ENCODE peak calls at places on chromosomes 16 and 17, in five cellular contexts. C, G, B, D and W are unnamed samples. For H3K4me1, the result is how much of the 10 kb centered on the place peaks cover.

GRCh38 chr17:29157310-29157709 is 22.9 kb downstream of the MYO18A start:
- DNase-seq in G (no peak), C (no peak), B (no peak), D (no peak), W (no peak)

GRCh38 chr16:2003231-2003826 is 6.3 kb downstream of the ZNF598 start:
- DNase-seq in D (no peak), B (no peak), G (no peak), C (no peak), W (no peak)

GRCh38 chr17:352421-353212 is at the start of gene RPH3AL:
- DNase-seq in D (no peak), C (no peak), G (peak), B (no peak), W (no peak)

GRCh38 chr17:18230288-18231141 is 5.1 kb downstream of the LLGL1 start:
- DNase-seq in C (no peak), D (no peak), G (no peak), B (no peak), W (no peak)

GRCh38 chr16:50747206-50747956 is 5.5 kb downstream of the CYLD start:
- DNase-seq in C (no peak), D (no peak), G (no peak), B (no peak), W (no peak)

GRCh38 chr16:74874912-74875311 is 100.3 kb upstream of the FA2H start:
- DNase-seq in C (no peak), D (no peak), G (no peak), B (no peak), W (no peak)

GRCh38 chr16:63702981-63703590 is 1418.8 kb downstream of the CDH11 start:
- DNase-seq in C (no peak), D (no peak), B (no peak), G (no peak), W (no peak)

GRCh38 chr17:2545393-2545792 is 33.7 kb upstream of the METTL16 start:
- DNase-seq in C (no peak), G (no peak), D (no peak), B (no peak), W (no peak)

GRCh38 chr17:8154608-8155152 is 2.5 kb upstream of the PER1 start:
- DNase-seq in B (no peak), C (no peak), D (no peak), G (no peak), W (no peak)

GRCh38 chr16:2826591-2827480 is 3.3 kb upstream of the ZG16B start:
- DNase-seq in D (no peak), C (no peak), B (no peak), G (no peak), W (no peak)

GRCh38 chr17:60103957-60104356 is 25.2 kb upstream of the HEATR6 start:
- DNase-seq in B (no peak), G (no peak), D (no peak), C (no peak), W (no peak)

GRCh38 chr17:5526821-5527598 is 40.6 kb downstream of the MIS12 start:
- DNase-seq in B (no peak), C (no peak), G (peak), D (peak), W (peak)

GRCh38 chr16:75138233-75138632 is 10.1 kb upstream of the ZFP1 start:
- DNase-seq in D (no peak), G (no peak), B (no peak), C (no peak), W (no peak)

GRCh38 chr17:37774508-37774907 is 29.6 kb upstream of the HNF1B start:
- DNase-seq in B (no peak), C (no peak), G (no peak), D (no peak), W (no peak)

GRCh38 chr16:84527486-84528269 is 23.2 kb upstream of the MEAK7 start:
- DNase-seq in G (no peak), C (no peak), B (no peak), D (peak), W (no peak)

GRCh38 chr16:89352091-89352681 is 134.7 kb downstream of the ZNF778 start:
- DNase-seq in B (no peak), D (peak), G (no peak), C (no peak), W (no peak)

GRCh38 chr17:19904412-19904811 is 36.7 kb upstream of the ULK2 start:
- DNase-seq in G (no peak), B (no peak), C (no peak), D (no peak), W (no peak)

GRCh38 chr16:47316686-47317085 is 144.2 kb downstream of the ITFG1 start:
- DNase-seq in G (no peak), D (no peak), C (no peak), B (no peak), W (no peak)

GRCh38 chr16:68332411-68333121 is 21.7 kb downstream of the PRMT7 start:
- DNase-seq in D (peak), B (peak), C (no peak), G (no peak), W (no peak)

GRCh38 chr16:47970291-47970931 is 185.4 kb downstream of the ABCC12 start:
- DNase-seq in G (peak), D (no peak), C (no peak), B (no peak), W (no peak)

GRCh38 chr17:77184474-77184873 is 43.7 kb downstream of the SEC14L1 start:
- DNase-seq in B (no peak), D (no peak), C (no peak), G (no peak), W (no peak)

GRCh38 chr17:77182773-77183172 is 42.0 kb downstream of the SEC14L1 start:
- DNase-seq in D (no peak), C (no peak), B (no peak), G (no peak), W (no peak)

GRCh38 chr17:77180503-77181330 is 39.9 kb downstream of the SEC14L1 start:
- DNase-seq in B (no peak), C (no peak), G (no peak), D (no peak), W (no peak)

GRCh38 chr17:77185137-77185536 is 44.4 kb downstream of the SEC14L1 start:
- DNase-seq in D (no peak), G (no peak), B (no peak), C (no peak), W (no peak)

DNA sequence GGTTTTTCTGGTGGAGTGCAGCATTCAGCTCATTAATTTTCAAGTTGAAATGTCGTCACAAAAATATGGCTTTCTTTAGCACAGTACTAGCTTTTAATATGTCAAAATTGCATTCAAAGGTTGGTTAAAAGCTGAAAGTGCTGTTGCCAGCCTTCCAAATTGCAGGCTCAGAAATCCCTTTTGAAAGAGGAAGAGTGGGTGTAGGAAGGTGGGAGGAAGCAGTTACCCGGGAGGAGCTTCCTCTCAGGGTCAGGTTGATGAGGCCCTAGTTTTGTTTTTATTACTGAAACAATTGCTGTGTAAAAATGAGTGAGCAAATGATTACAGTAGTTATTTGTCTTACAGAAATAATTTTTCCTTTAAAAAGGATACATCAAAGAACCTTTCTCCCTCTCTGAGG is 41.4 kb downstream of the SEC14L1 start:
- DNase-seq in G (no peak), D (no peak), C (no peak), B (no peak), W (no peak)
- H3K4me1 ChIP-seq in G (under half), D (under half), C (under half), B (under half), W (under half)

DNA sequence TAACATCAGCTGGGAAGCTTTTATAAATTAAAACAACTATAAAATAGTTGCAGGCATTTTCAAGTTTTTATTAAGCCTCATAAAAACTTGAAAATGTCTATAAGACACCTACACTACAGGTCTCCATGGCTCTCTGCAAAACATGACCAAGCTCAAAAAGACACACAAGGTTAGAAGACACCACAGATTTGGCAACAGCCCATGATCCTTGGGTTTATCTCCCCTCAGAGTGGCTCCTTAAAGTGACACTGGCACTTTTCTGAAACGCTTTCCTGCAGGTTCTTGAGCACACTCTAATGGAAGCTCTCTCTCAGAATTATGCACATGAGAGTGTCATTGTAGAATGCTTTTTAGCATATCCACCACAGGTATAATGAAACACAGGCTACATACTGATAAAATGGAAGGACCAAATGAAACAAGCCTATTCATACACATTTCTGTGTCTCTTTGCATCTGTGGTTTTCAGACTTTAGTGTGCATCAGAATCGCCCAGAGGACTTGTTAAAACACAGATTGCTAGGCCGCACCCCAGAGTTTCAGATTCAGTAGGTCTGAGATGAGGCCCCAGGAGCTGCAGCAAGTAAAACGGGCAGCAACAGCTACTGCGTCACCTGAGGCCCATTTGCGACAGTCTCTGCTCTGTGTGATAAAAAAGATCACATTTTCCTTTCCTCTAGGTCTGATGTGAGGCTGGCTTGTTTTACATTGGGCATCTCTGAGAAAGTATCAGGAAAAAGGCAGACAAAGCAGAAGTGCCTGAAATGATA is 75.0 kb upstream of the WSB1 start:
- DNase-seq in G (no peak), D (no peak), C (no peak), B (no peak), W (no peak)
- H3K4me1 ChIP-seq in G (under half), D (under half), C (under half), B (under half), W (under half)

GRCh38 chr16:73027655-73028220 is 20.2 kb downstream of the ZFHX3 start:
- DNase-seq in D (no peak), G (no peak), B (no peak), C (no peak), W (no peak)
- H3K4me1 ChIP-seq in D (under half), G (under half), B (under half), C (under half), W (under half)

GRCh38 chr17:68125471-68125870 is 89.9 kb downstream of the KPNA2 start:
- DNase-seq in C (no peak), G (no peak), B (no peak), D (no peak), W (no peak)
- H3K4me1 ChIP-seq in C (under half), G (under half), B (under half), D (under half), W (under half)

GRCh38 chr17:78547035-78547434 is 30.2 kb downstream of the DNAH17 start:
- DNase-seq in C (no peak), B (no peak), D (no peak), G (no peak), W (no peak)

GRCh38 chr17:78550464-78550863 is 26.7 kb downstream of the DNAH17 start:
- DNase-seq in C (no peak), D (no peak), B (no peak), G (no peak), W (no peak)

GRCh38 chr17:78544876-78545755 is 32.1 kb downstream of the DNAH17 start:
- DNase-seq in C (no peak), G (no peak), B (no peak), D (no peak), W (no peak)

GRCh38 chr17:78548725-78549124 is 28.5 kb downstream of the DNAH17 start:
- DNase-seq in D (no peak), B (no peak), G (no peak), C (no peak), W (no peak)

GRCh38 chr17:78546476-78546875 is 30.7 kb downstream of the DNAH17 start:
- DNase-seq in G (no peak), D (no peak), C (no peak), B (no peak), W (no peak)
- H3K4me1 ChIP-seq in G (under half), D (under half), C (under half), B (under half), W (under half)

GRCh38 chr17:48612456-48612853 is 1.6 kb upstream of the HOXB7 start:
- DNase-seq in D (no peak), G (no peak), C (no peak), B (no peak), W (no peak)

GRCh38 chr17:48611213-48611612 is 396 bp upstream of the HOXB7 start:
- DNase-seq in C (no peak), G (peak), B (no peak), D (no peak), W (no peak)

GRCh38 chr17:48610282-48611211 is at the start of gene HOXB7:
- DNase-seq in B (peak), G (peak), C (peak), D (peak), W (no peak)

GRCh38 chr17:48612854-48613691 is 2.0 kb downstream of the HOXB8 start:
- DNase-seq in C (peak), G (peak), D (no peak), B (no peak), W (no peak)

DNA sequence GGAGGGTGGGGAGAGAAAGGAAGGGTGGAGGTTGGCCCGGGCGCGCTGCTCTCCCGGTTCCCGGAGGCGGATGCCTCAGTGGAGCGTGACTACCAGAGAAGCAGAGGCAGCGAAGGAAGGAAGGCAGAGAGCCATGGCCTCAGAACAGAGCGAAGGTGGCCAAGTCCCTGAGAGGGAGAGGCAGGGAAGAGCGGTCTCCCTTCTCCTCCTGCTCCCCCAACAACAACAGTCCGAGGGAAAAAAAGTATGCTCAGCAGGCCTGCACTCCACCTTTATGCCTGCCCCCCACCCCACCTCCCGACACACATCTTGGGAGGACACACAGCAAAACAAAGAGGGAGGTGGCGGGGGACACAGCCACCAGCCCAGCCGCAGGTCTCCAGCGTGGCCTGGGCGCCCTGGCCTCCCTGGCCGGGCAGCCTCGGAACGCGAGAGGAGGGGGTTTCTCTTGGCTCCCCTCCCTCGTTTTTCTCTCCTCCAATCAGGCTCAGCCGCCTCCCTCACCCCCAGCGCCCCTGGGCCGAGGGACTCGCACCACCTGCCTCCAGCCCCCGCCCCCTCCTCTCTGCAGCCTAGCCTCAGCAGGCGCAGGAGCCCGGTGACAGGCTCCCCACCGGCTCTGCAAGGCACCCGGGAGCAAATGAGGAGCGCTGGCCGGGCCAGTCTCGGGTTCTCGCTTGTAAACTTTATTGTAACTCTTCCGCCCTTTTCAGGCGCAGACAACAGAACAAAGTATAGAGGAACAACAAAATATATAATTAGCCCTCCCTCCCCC is 1.1 kb upstream of the HOXB7 start:
- DNase-seq in C (no peak), D (no peak), B (no peak), G (peak), W (no peak)
- H3K4me1 ChIP-seq in C (under half), D (under half), B (under half), G (under half), W (under half)

GRCh38 chr17:81552244-81553017 is at the start of gene FAAP100:
- DNase-seq in C (peak), D (peak), G (peak), B (peak), W (peak)
- H3K4me1 ChIP-seq in C (under half), D (under half), G (under half), B (under half), W (under half)